ENCODE peak calls at places on chromosome X, in seven cellular contexts. C is SK-N-SH, A is GM23248, P is PC-3, J is MM.1S, N is OCI-LY7, F is HCT116. K is an unnamed sample.

GRCh38 chrX:40479777-40480318 is 100.9 kb upstream of the ATP6AP2 start:
- DNase-seq in C (no peak), A (no peak), P (no peak), J (no peak), N (no peak), F (no peak), K (no peak)

GRCh38 chrX:63963382-63963781 is 178.4 kb upstream of the ARHGEF9 start:
- DNase-seq in C (no peak), A (no peak), P (no peak), J (no peak), N (no peak), F (no peak), K (no peak)

GRCh38 chrX:2502668-2503519 is 2.1 kb upstream of the DHRSX start:
- DNase-seq in C (no peak), A (peak), P (no peak), J (no peak), N (no peak), F (no peak), K (no peak)

GRCh38 chrX:141839856-141840255 is 1.7 kb downstream of the MAGEC3 start:
- DNase-seq in C (no peak), A (no peak), P (peak), J (no peak), N (no peak), F (no peak), K (no peak)

GRCh38 chrX:136199365-136199764 is 51.8 kb downstream of the MAP7D3 start:
- DNase-seq in C (no peak), A (no peak), P (no peak), J (no peak), N (no peak), F (no peak), K (peak)

GRCh38 chrX:67544871-67545771 is 1.3 kb downstream of the AR start:
- DNase-seq in C (peak), A (peak), P (no peak), J (no peak), N (no peak), F (no peak), K (peak)

GRCh38 chrX:149871940-149872339 is 9.0 kb upstream of the MAGEA8 start:
- DNase-seq in C (peak), A (peak), P (peak), J (no peak), N (peak), F (peak), K (peak)

GRCh38 chrX:150085881-150086280 is 147.6 kb upstream of the EOLA2 start:
- DNase-seq in C (no peak), A (peak), P (peak), J (no peak), N (no peak), F (no peak), K (no peak)

GRCh38 chrX:67555578-67556203 is 11.9 kb downstream of the AR start:
- DNase-seq in C (peak), A (peak), P (peak), J (peak), N (peak), F (no peak), K (peak)

GRCh38 chrX:85375333-85375738 is 4.1 kb downstream of the POF1B start:
- DNase-seq in C (peak), A (no peak), P (no peak), J (no peak), N (no peak), F (no peak), K (no peak)

GRCh38 chrX:19630776-19631707 is 115.7 kb upstream of the MAP3K15 start:
- DNase-seq in C (no peak), A (no peak), P (no peak), J (no peak), N (no peak), F (no peak), K (peak)

GRCh38 chrX:17579021-17579420 is 158.3 kb upstream of the SCML1 start:
- DNase-seq in C (no peak), A (peak), P (no peak), J (no peak), N (no peak), F (no peak), K (no peak)

GRCh38 chrX:133786382-133786781 is 199.0 kb downstream of the GPC3 start:
- DNase-seq in C (no peak), A (no peak), P (no peak), J (no peak), N (no peak), F (no peak), K (no peak)

GRCh38 chrX:51182545-51182944 is 150.1 kb upstream of the NUDT10 start:
- DNase-seq in C (peak), A (no peak), P (no peak), J (no peak), N (no peak), F (no peak), K (peak)

GRCh38 chrX:69424161-69424560 is 80.0 kb upstream of the NALF2 start:
- DNase-seq in C (peak), A (peak), P (peak), J (no peak), N (peak), F (peak), K (peak)

GRCh38 chrX:47956016-47956415 is 47.8 kb downstream of the ZNF182 start:
- DNase-seq in C (no peak), A (no peak), P (no peak), J (no peak), N (no peak), F (no peak), K (no peak)

GRCh38 chrX:153370293-153371055 is 30.7 kb downstream of the PNMA6E start:
- DNase-seq in C (no peak), A (no peak), P (no peak), J (no peak), N (no peak), F (no peak), K (no peak)

GRCh38 chrX:132751043-132751690 is 207.3 kb downstream of the HS6ST2 start:
- DNase-seq in C (no peak), A (no peak), P (no peak), J (peak), N (no peak), F (no peak), K (peak)

GRCh38 chrX:120769576-120770341 is 105.9 kb downstream of the CT47B1 start:
- DNase-seq in C (peak), A (peak), P (peak), J (peak), N (peak), F (peak), K (peak)

GRCh38 chrX:68824565-68825125 is 4.2 kb upstream of the EFNB1 start:
- DNase-seq in C (no peak), A (no peak), P (no peak), J (no peak), N (no peak), F (no peak), K (no peak)

GRCh38 chrX:68163446-68163845 is 269.8 kb downstream of the OPHN1 start:
- DNase-seq in C (no peak), A (peak), P (no peak), J (peak), N (no peak), F (no peak), K (no peak)

GRCh38 chrX:154013001-154013421 is 6.7 kb downstream of the IRAK1 start:
- DNase-seq in C (no peak), A (no peak), P (no peak), J (no peak), N (no peak), F (no peak), K (no peak)

GRCh38 chrX:45771114-45771513 is 570.4 kb upstream of the DIPK2B start:
- DNase-seq in C (no peak), A (peak), P (peak), J (no peak), N (no peak), F (peak), K (no peak)

DNA sequence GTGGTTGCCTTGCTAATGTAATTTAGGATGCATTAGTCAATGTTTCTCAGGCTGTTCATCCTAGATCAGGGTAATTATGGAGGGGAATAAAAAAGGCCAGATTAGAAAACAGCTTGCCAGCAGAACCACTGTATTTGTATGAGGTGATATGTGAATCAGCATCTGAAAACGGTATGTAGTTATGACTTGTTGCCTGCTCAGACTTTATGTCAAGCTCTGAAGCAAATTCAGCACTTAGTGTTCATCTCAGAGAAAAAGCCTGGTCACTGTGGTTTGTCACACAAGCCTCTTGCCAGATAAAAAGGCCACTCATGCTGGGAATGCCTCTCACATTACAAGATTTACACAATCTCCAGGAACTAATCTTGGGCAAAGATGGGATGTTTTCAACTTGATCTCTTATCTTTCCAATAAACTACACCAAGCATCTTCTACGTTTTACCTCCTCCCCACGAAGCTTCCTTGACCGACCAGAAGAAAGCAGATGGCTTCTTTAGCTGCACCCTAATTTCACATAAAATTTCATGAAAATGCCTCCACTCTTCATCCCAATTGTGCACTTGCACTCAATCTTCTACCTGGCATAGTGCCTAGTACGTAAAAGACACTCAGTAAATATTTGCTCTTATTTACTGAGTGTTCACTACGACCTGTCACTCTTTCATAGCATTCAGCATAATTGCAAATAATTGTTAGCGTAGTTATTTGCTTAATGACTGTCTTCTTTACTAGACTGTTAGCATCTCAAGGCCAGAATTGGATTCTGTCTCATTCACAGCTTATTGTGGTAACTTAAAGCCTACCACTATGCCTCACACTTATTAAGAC is 130.5 kb downstream of the ENOX2 start:
- DNase-seq in C (peak), A (peak), P (peak), J (no peak), N (no peak), F (no peak), K (no peak)
- H3K4me2 ChIP-seq in C (peak), A (peak), P (peak), J (no peak), N (no peak), F (peak), K (no peak)

GRCh38 chrX:131068945-131069719 is 11.0 kb downstream of the ARHGAP36 start:
- DNase-seq in C (peak), A (peak), P (peak), J (no peak), N (no peak), F (peak), K (peak)
- TF ChIP-seq EZH2phosphoT487 in C (no peak), A (no peak), P (no peak), J (no peak), N (no peak), F (no peak), K (no peak)

GRCh38 chrX:3518870-3519269 is 172.4 kb upstream of the MXRA5 start:
- DNase-seq in C (no peak), A (peak), P (peak), J (no peak), N (no peak), F (peak), K (no peak)

GRCh38 chrX:3526084-3526483 is 179.6 kb upstream of the MXRA5 start:
- DNase-seq in C (no peak), A (peak), P (no peak), J (no peak), N (no peak), F (no peak), K (no peak)

GRCh38 chrX:3520987-3521875 is 174.8 kb upstream of the MXRA5 start:
- DNase-seq in C (no peak), A (peak), P (no peak), J (no peak), N (no peak), F (no peak), K (no peak)

GRCh38 chrX:3520458-3520857 is 174.0 kb upstream of the MXRA5 start:
- DNase-seq in C (no peak), A (peak), P (no peak), J (no peak), N (no peak), F (no peak), K (no peak)

GRCh38 chrX:3522016-3522690 is 175.7 kb upstream of the MXRA5 start:
- DNase-seq in C (no peak), A (peak), P (no peak), J (no peak), N (no peak), F (no peak), K (no peak)
- H3K4me2 ChIP-seq in C (peak), A (peak), P (no peak), J (no peak), N (no peak), F (no peak), K (no peak)

DNA sequence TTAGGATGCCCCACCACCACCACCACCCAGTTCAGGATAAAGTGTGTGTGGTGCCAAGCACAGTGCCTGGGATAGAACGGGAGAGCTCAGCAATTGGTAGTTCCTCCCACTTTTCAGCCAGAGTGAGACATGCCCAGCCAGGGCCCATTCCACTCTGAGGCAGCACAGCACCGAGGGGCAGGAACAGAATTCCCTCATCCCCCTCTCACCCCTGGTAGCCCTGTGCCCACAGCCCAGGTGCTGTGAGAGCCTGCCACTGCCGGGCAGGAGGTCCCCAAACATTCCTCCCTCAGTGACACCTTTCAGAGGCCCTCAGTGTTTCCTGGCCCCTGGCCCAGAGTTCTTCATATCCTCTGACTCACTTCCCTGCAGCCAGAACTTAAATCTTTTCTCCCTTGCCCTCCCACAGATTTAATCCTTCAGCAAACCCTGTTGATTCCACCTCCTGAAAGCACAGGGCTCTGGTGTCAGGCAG is 8.1 kb downstream of the RIPPLY1 start:
- DNase-seq in C (no peak), A (peak), P (peak), J (no peak), N (no peak), F (peak), K (no peak)
- TF ChIP-seq EZH2phosphoT487 in C (no peak), A (no peak), P (no peak), J (no peak), N (no peak), F (no peak), K (no peak)

GRCh38 chrX:30971761-30972603 is 82.9 kb upstream of the TAB3 start:
- DNase-seq in C (peak), A (peak), P (peak), J (peak), N (peak), F (no peak), K (peak)

GRCh38 chrX:30979271-30979670 is 90.2 kb upstream of the TAB3 start:
- DNase-seq in C (no peak), A (no peak), P (no peak), J (no peak), N (no peak), F (no peak), K (no peak)

GRCh38 chrX:30975467-30975866 is 86.4 kb upstream of the TAB3 start:
- DNase-seq in C (no peak), A (no peak), P (no peak), J (no peak), N (no peak), F (no peak), K (no peak)

DNA sequence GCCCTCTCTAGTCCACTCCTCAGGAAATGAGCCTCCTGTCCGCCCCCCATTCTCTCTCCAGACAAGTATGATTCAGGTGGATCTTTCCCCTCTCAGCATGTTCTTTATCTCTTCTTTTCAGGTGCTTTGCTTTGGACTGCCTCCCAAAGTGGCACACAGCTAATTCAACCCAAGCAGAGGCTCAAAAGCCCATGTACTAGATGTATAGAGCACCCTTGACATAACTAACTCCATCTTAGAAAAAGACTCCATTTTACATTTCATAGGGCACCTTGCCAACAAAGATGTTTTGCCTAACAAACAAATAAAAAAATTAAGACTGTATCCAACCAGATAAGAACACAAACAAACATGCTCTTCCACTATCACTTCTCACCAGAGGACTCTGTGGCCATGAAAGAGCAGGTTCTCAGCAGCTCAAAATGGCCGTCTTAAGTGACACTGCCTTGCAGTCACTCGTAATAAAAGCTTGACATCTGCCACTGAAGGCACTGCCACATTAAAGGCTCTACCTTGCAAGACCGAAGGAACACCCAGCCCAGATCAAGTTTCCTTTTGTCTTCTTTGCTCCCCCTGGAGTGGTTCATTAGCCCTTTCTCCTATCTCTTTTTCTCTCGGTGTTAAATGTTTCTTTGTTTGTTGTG is 84.9 kb upstream of the TAB3 start:
- DNase-seq in C (no peak), A (no peak), P (no peak), J (no peak), N (no peak), F (no peak), K (peak)
- H3K4me2 ChIP-seq in C (no peak), A (no peak), P (no peak), J (no peak), N (no peak), F (no peak), K (no peak)

DNA sequence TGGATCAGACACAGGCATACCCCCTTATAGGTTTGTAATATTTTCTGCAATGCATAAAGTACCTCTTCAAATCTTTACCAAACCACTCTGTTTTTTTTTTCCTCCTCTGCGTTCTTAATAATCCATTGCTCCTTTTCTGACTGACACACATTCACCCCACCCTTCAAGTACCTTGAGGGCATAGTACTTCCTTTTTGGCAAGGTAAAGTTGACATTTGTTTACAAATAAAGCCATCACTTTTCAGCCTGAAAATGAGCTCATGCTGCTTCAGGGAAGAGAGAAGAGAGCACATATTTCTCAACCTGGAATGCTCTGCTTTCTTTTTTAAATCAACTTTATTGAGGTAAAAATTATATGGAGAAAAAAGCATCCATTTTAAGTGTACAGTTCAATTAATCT is 113.8 kb downstream of the AGTR2 start:
- DNase-seq in C (no peak), A (no peak), P (peak), J (no peak), N (no peak), F (no peak), K (no peak)
- TF ChIP-seq EZH2phosphoT487 in C (no peak), A (no peak), P (no peak), J (no peak), N (no peak), F (no peak), K (no peak)

DNA sequence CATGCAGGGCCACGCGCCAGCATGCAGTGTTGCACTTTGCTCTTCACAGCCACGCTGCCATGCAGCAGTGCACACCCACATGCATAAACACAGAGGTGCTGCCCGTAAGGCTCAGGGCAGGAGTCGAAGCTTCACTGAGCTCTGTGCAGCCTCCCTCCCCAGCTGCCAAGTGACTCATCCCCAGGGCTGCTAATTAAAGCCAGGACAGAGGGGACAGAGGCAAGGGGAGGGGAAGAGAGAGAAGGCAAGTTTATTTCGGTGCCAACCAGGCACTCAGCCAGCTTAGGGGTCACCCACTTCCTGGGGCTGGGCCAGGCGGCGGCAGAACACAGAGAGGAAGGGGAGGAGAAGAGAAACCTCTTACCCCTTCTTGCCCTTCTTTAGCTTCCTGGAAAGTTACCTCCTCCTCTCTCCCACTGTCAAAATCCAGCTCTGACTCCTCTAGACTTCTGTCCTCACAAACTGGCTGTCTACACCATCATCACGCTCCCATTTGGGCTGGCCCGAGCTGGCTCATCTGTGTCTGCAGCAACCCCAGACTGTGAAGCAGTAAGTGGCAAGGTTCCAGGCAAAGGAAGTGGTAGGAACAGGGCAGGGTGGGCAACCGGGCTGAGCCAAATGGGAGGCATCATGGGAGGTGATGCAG is 6.2 kb upstream of the IQSEC2 start:
- DNase-seq in C (peak), A (peak), P (peak), J (no peak), N (peak), F (peak), K (no peak)
- H3K4me2 ChIP-seq in C (peak), A (peak), P (peak), J (no peak), N (peak), F (peak), K (no peak)

K was measured in GM23338.